ENCODE peak calls at places on chromosomes 16 and 17, in eight cellular contexts. Y, L, J, C, O, F, H and Z are unnamed samples.

GRCh38 chr16:89507219-89507833 is 877 bp upstream of the SPG7 start:
- DNase-seq in Y (no peak), L (no peak), J (no peak), C (peak; percentile 32), O (peak; percentile 25), F (no peak), H (no peak), Z (no peak)

GRCh38 chr17:29582254-29582765 is 7.1 kb downstream of the GIT1 start:
- DNase-seq in Y (no peak), L (no peak), J (no peak), C (no peak), O (no peak), F (no peak), H (no peak), Z (no peak)

GRCh38 chr16:12315330-12316138 is 339.0 kb downstream of the SNX29 start:
- DNase-seq in Y (no peak), L (no peak), J (no peak), C (peak; percentile 46), O (no peak), F (no peak), H (no peak), Z (no peak)

GRCh38 chr17:37089998-37090397 is 141.2 kb downstream of the AATF start:
- DNase-seq in Y (no peak), L (no peak), J (no peak), C (no peak), O (no peak), F (no peak), H (no peak), Z (no peak)

GRCh38 chr17:4407851-4408250 is 25.9 kb upstream of the SPNS3 start:
- DNase-seq in Y (no peak), L (no peak), J (no peak), C (peak; percentile 58), O (no peak), F (no peak), H (peak; percentile 48), Z (peak; percentile 5)

GRCh38 chr16:46972429-46972970 is 974 bp downstream of the DNAJA2 start:
- DNase-seq in Y (no peak), L (no peak), J (no peak), C (no peak), O (peak; percentile 53), F (no peak), H (no peak), Z (no peak)

GRCh38 chr16:16019488-16019887 is 70.1 kb downstream of the ABCC1 start:
- DNase-seq in Y (peak; percentile 41), L (no peak), J (no peak), C (no peak), O (peak; percentile 66), F (no peak), H (peak; percentile 80), Z (peak; percentile 81)

GRCh38 chr16:55853114-55853513 is 20.2 kb upstream of the CES1 start:
- DNase-seq in Y (no peak), L (no peak), J (no peak), C (no peak), O (peak; percentile 2), F (no peak), H (no peak), Z (peak; percentile 53)

GRCh38 chr16:10923650-10924214 is 18.5 kb downstream of the DEXI start:
- DNase-seq in Y (peak; percentile 31), L (peak; percentile 64), J (no peak), C (peak; percentile 75), O (no peak), F (no peak), H (no peak), Z (peak; percentile 77)

GRCh38 chr17:8210761-8211458 is 535 bp upstream of the AURKB start:
- DNase-seq in Y (no peak), L (no peak), J (no peak), C (no peak), O (peak; percentile 25), F (no peak), H (no peak), Z (peak; percentile 53)

GRCh38 chr16:12228607-12229499 is 252.3 kb downstream of the SNX29 start:
- DNase-seq in Y (no peak), L (peak; percentile 49), J (no peak), C (no peak), O (peak; percentile 82), F (no peak), H (peak; percentile 65), Z (peak; percentile 68)

GRCh38 chr16:75011634-75012307 is 12.9 kb downstream of the ZNRF1 start:
- DNase-seq in Y (peak; percentile 33), L (no peak), J (no peak), C (no peak), O (peak; percentile 78), F (no peak), H (peak; percentile 59), Z (peak; percentile 38)

GRCh38 chr17:41064301-41064700 is 1.4 kb downstream of the KRTAP2-4 start:
- DNase-seq in Y (no peak), L (no peak), J (no peak), C (no peak), O (no peak), F (no peak), H (no peak), Z (no peak)

GRCh38 chr17:80942360-80943345 is 49.0 kb upstream of the CHMP6 start:
- DNase-seq in Y (peak; percentile 77), L (peak; percentile 98), J (peak; percentile 76), C (peak; percentile 76), O (no peak), F (peak; percentile 54), H (no peak), Z (peak; percentile 50)

GRCh38 chr17:67671492-67671891 is 46.2 kb upstream of the NOL11 start:
- DNase-seq in Y (no peak), L (no peak), J (no peak), C (peak; percentile 32), O (peak; percentile 52), F (no peak), H (peak; percentile 13), Z (no peak)

GRCh38 chr17:29138991-29139682 is 41.1 kb downstream of the MYO18A start:
- DNase-seq in Y (no peak), L (no peak), J (no peak), C (peak; percentile 46), O (no peak), F (no peak), H (peak; percentile 68), Z (no peak)

GRCh38 chr17:7885357-7886226 is 3.0 kb upstream of the CHD3 start:
- DNase-seq in Y (no peak), L (peak; percentile 76), J (peak; percentile 59), C (peak; percentile 39), O (peak; percentile 61), F (no peak), H (peak; percentile 68), Z (peak; percentile 57)

GRCh38 chr16:3977376-3977775 is 96.9 kb upstream of the CREBBP start:
- DNase-seq in Y (no peak), L (no peak), J (no peak), C (no peak), O (no peak), F (no peak), H (no peak), Z (no peak)

GRCh38 chr17:77881545-77881944 is 77.0 kb upstream of the TNRC6C start:
- DNase-seq in Y (peak; percentile 52), L (no peak), J (peak; percentile 82), C (peak; percentile 67), O (peak; percentile 65), F (no peak), H (no peak), Z (peak; percentile 53)

GRCh38 chr16:22670551-22670970 is 143.4 kb upstream of the HS3ST2 start:
- DNase-seq in Y (no peak), L (no peak), J (no peak), C (no peak), O (no peak), F (no peak), H (no peak), Z (no peak)

GRCh38 chr17:63702616-63703015 is 2.7 kb upstream of the LIMD2 start:
- DNase-seq in Y (no peak), L (no peak), J (no peak), C (no peak), O (no peak), F (peak; percentile 6), H (no peak), Z (no peak)

GRCh38 chr17:18105027-18105426 is 3.5 kb upstream of the MYO15A start:
- DNase-seq in Y (no peak), L (no peak), J (no peak), C (no peak), O (no peak), F (no peak), H (no peak), Z (no peak)

GRCh38 chr17:70137451-70138230 is 31.7 kb upstream of the KCNJ2 start:
- DNase-seq in Y (peak; percentile 4), L (peak; percentile 37), J (peak; percentile 54), C (no peak), O (peak; percentile 70), F (no peak), H (no peak), Z (peak; percentile 78)

GRCh38 chr17:67759355-67760171 is 41.8 kb downstream of the NOL11 start:
- DNase-seq in Y (no peak), L (no peak), J (peak; percentile 29), C (no peak), O (peak; percentile 55), F (no peak), H (no peak), Z (peak; percentile 69)

GRCh38 chr17:41792835-41793748 is 6.6 kb upstream of the JUP start:
- DNase-seq in Y (no peak), L (peak; percentile 61), J (peak; percentile 71), C (peak; percentile 83), O (peak; percentile 52), F (peak; percentile 91), H (peak; percentile 91), Z (peak; percentile 64)

GRCh38 chr17:17087424-17088103 is 45.3 kb downstream of the MPRIP start:
- DNase-seq in Y (no peak), L (peak; percentile 11), J (no peak), C (no peak), O (no peak), F (peak; percentile 41), H (no peak), Z (no peak)
- H3K36me3 ChIP-seq in Y (peaks cover 3% of the 10 kb centered on the region), L (no peaks in the 10 kb centered on the region), J (no peaks in the 10 kb centered on the region), C (peaks cover 79% of the 10 kb centered on the region), O (peaks cover 55% of the 10 kb centered on the region), F (peaks cover 59% of the 10 kb centered on the region), H (peaks cover 75% of the 10 kb centered on the region), Z (peaks cover 2% of the 10 kb centered on the region)

GRCh38 chr16:29663020-29663828 is at the start of gene SPN:
- DNase-seq in Y (no peak), L (no peak), J (no peak), C (no peak), O (no peak), F (no peak), H (no peak), Z (no peak)
- H3K4me3 ChIP-seq in Y (peak within 1 kb of the TSS; percentile 47), L (no peak within 1 kb of the TSS), J (peak within 1 kb of the TSS; percentile 9), C (peak within 1 kb of the TSS; percentile 35), O (no peak within 1 kb of the TSS), F (no peak within 1 kb of the TSS), H (no peak within 1 kb of the TSS), Z (no peak within 1 kb of the TSS)

GRCh38 chr16:62751218-62751617 is 715.0 kb upstream of the CDH8 start:
- DNase-seq in Y (no peak), L (no peak), J (no peak), C (no peak), O (no peak), F (no peak), H (no peak), Z (no peak)
- H3K9me3 ChIP-seq in Y (no peaks in the 10 kb centered on the region), L (no peaks in the 10 kb centered on the region), J (no peaks in the 10 kb centered on the region), C (no peaks in the 10 kb centered on the region), O (no peaks in the 10 kb centered on the region), F (no peaks in the 10 kb centered on the region), H (no peaks in the 10 kb centered on the region), Z (no peaks in the 10 kb centered on the region)

DNA sequence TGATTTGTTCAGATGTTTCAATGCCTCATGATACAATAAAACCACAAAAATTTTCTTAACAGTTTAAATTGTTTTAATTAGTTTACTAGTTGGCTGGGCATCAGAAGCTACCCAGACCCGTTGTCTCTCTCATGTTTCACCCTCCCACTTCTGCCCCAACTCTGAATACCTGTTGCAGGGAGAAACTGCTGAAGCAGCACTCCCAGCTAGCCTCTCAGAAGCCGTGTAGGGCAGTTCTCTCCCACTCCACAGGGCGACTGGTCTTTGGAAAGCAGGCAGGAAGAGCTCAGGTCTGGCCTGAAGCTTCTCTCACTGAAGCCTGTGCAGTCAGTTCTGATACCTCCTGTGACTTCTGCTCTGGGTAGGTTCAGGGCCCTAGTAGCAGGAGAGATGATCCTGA is 1.6 kb upstream of the EDC4 start:
- DNase-seq in Y (no peak), L (no peak), J (no peak), C (no peak), O (no peak), F (no peak), H (no peak), Z (no peak)
- H3K36me3 ChIP-seq in Y (peaks cover 22% of the 10 kb centered on the region), L (no peaks in the 10 kb centered on the region), J (no peaks in the 10 kb centered on the region), C (peaks cover 63% of the 10 kb centered on the region), O (peaks cover 44% of the 10 kb centered on the region), F (peaks cover 61% of the 10 kb centered on the region), H (peaks cover 13% of the 10 kb centered on the region), Z (peaks cover 27% of the 10 kb centered on the region)